ENCODE peak calls at places on chromosomes 6 and 20, in nine cellular contexts. One of them, this sample, is unnamed.

GRCh38 chr20:24574307-24574706 is 104.9 kb downstream of the SYNDIG1 start:
- DNase-seq in NT2/D1: no peak
- DNase-seq in IMR-90: no peak
- DNase-seq in spleen: no peak
- DNase-seq in naive thymus-derived CD4-positive, alpha-beta T cell: no peak
- DNase-seq in PC-9: no peak
- DNase-seq in GM12878: no peak
- DNase-seq in esophagus squamous epithelium: no peak
- DNase-seq in right cardiac atrium: no peak
- DNase-seq in this sample: no peak

GRCh38 chr6:36700071-36700811 is 2.6 kb downstream of the RAB44 start:
- DNase-seq in NT2/D1: no peak
- DNase-seq in IMR-90: no peak
- DNase-seq in spleen: peak; percentile 21
- DNase-seq in naive thymus-derived CD4-positive, alpha-beta T cell: no peak
- DNase-seq in PC-9: peak; percentile 30
- DNase-seq in GM12878: no peak
- DNase-seq in esophagus squamous epithelium: no peak
- DNase-seq in right cardiac atrium: no peak
- DNase-seq in this sample: no peak

GRCh38 chr20:1328680-1329330 is at the start of gene SDCBP2:
- DNase-seq in NT2/D1: no peak
- DNase-seq in IMR-90: no peak
- DNase-seq in spleen: peak; percentile 69
- DNase-seq in naive thymus-derived CD4-positive, alpha-beta T cell: no peak
- DNase-seq in PC-9: peak; percentile 93
- DNase-seq in GM12878: no peak
- DNase-seq in esophagus squamous epithelium: no peak
- DNase-seq in right cardiac atrium: no peak
- DNase-seq in this sample: peak; percentile 6

GRCh38 chr6:87700729-87701675 is 1.0 kb downstream of the AKIRIN2 start:
- DNase-seq in NT2/D1: no peak
- DNase-seq in IMR-90: peak; percentile 62
- DNase-seq in spleen: peak; percentile 92
- DNase-seq in naive thymus-derived CD4-positive, alpha-beta T cell: peak; percentile 20
- DNase-seq in PC-9: peak; percentile 84
- DNase-seq in GM12878: peak; percentile 43
- DNase-seq in esophagus squamous epithelium: no peak
- DNase-seq in right cardiac atrium: peak; percentile 30
- DNase-seq in this sample: peak; percentile 75

GRCh38 chr20:58636396-58636982 is 14.6 kb upstream of the STX16 start:
- DNase-seq in NT2/D1: no peak
- DNase-seq in IMR-90: no peak
- DNase-seq in spleen: no peak
- DNase-seq in naive thymus-derived CD4-positive, alpha-beta T cell: no peak
- DNase-seq in PC-9: no peak
- DNase-seq in GM12878: no peak
- DNase-seq in esophagus squamous epithelium: no peak
- DNase-seq in right cardiac atrium: no peak
- DNase-seq in this sample: no peak

GRCh38 chr6:122049341-122049740 is 350.1 kb upstream of the HSF2 start:
- DNase-seq in NT2/D1: no peak
- DNase-seq in IMR-90: peak; percentile 38
- DNase-seq in spleen: no peak
- DNase-seq in naive thymus-derived CD4-positive, alpha-beta T cell: no peak
- DNase-seq in PC-9: no peak
- DNase-seq in GM12878: no peak
- DNase-seq in esophagus squamous epithelium: no peak
- DNase-seq in right cardiac atrium: no peak
- DNase-seq in this sample: peak; percentile 31

GRCh38 chr20:9038791-9039190 is 30.1 kb upstream of the PLCB4 start:
- DNase-seq in NT2/D1: no peak
- DNase-seq in IMR-90: peak; percentile 75
- DNase-seq in spleen: no peak
- DNase-seq in naive thymus-derived CD4-positive, alpha-beta T cell: no peak
- DNase-seq in PC-9: no peak
- DNase-seq in GM12878: no peak
- DNase-seq in esophagus squamous epithelium: no peak
- DNase-seq in right cardiac atrium: no peak
- DNase-seq in this sample: no peak

GRCh38 chr20:32447136-32448027 is 89.3 kb downstream of the ASXL1 start:
- DNase-seq in NT2/D1: no peak
- DNase-seq in IMR-90: no peak
- DNase-seq in spleen: peak; percentile 69
- DNase-seq in naive thymus-derived CD4-positive, alpha-beta T cell: no peak
- DNase-seq in PC-9: no peak
- DNase-seq in GM12878: no peak
- DNase-seq in esophagus squamous epithelium: no peak
- DNase-seq in right cardiac atrium: no peak
- DNase-seq in this sample: peak; percentile 33

GRCh38 chr6:11833626-11834592 is 55.3 kb upstream of the ADTRP start:
- DNase-seq in NT2/D1: no peak
- DNase-seq in IMR-90: no peak
- DNase-seq in spleen: no peak
- DNase-seq in naive thymus-derived CD4-positive, alpha-beta T cell: no peak
- DNase-seq in PC-9: no peak
- DNase-seq in GM12878: peak; percentile 84
- DNase-seq in esophagus squamous epithelium: no peak
- DNase-seq in right cardiac atrium: no peak
- DNase-seq in this sample: no peak

GRCh38 chr6:135789375-135789774 is 62.1 kb upstream of the PDE7B start:
- DNase-seq in NT2/D1: no peak
- DNase-seq in IMR-90: no peak
- DNase-seq in spleen: no peak
- DNase-seq in naive thymus-derived CD4-positive, alpha-beta T cell: no peak
- DNase-seq in PC-9: no peak
- DNase-seq in GM12878: no peak
- DNase-seq in esophagus squamous epithelium: no peak
- DNase-seq in right cardiac atrium: no peak
- DNase-seq in this sample: no peak

GRCh38 chr20:15842872-15843271 is 730.4 kb downstream of the KIF16B start:
- DNase-seq in NT2/D1: no peak
- DNase-seq in IMR-90: no peak
- DNase-seq in spleen: no peak
- DNase-seq in naive thymus-derived CD4-positive, alpha-beta T cell: no peak
- DNase-seq in PC-9: no peak
- DNase-seq in GM12878: no peak
- DNase-seq in esophagus squamous epithelium: no peak
- DNase-seq in right cardiac atrium: no peak
- DNase-seq in this sample: no peak

GRCh38 chr20:41078329-41078728 is 49.7 kb downstream of the TOP1 start:
- DNase-seq in NT2/D1: no peak
- DNase-seq in IMR-90: peak; percentile 53
- DNase-seq in spleen: no peak
- DNase-seq in naive thymus-derived CD4-positive, alpha-beta T cell: peak; percentile 16
- DNase-seq in PC-9: peak; percentile 88
- DNase-seq in GM12878: peak; percentile 21
- DNase-seq in esophagus squamous epithelium: no peak
- DNase-seq in right cardiac atrium: no peak
- DNase-seq in this sample: no peak

GRCh38 chr20:18057994-18058349 is 256 bp upstream of the OVOL2 start:
- DNase-seq in NT2/D1: no peak
- DNase-seq in IMR-90: no peak
- DNase-seq in spleen: no peak
- DNase-seq in naive thymus-derived CD4-positive, alpha-beta T cell: no peak
- DNase-seq in PC-9: no peak
- DNase-seq in GM12878: no peak
- DNase-seq in esophagus squamous epithelium: no peak
- DNase-seq in right cardiac atrium: no peak
- DNase-seq in this sample: no peak

DNA sequence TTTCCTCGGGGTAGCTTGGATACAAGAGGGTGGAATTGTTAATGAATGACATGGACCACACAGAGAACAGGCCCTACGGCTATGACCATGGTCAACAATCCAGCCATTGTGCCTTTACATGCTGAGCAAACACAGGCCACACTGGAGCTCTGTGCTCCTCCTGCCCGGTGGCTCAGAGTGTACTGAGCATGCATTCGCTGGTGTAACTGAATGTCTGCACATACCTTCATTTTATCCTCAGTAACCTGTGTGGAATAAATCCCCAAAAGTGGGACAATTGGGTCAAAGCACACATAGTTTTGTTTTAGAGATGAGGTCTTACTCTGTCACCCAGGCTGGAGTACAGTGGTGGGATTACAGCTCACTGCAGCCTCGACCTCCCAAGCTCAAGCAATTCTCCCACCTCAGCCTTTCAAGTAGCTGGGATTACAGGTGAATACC is 32.8 kb downstream of the LRP11 start:
- DNase-seq in NT2/D1: no peak
- DNase-seq in IMR-90: no peak
- DNase-seq in spleen: no peak
- DNase-seq in naive thymus-derived CD4-positive, alpha-beta T cell: no peak
- DNase-seq in PC-9: no peak
- DNase-seq in GM12878: no peak
- DNase-seq in esophagus squamous epithelium: no peak
- DNase-seq in right cardiac atrium: no peak
- DNase-seq in this sample: no peak
- H3K4me3 ChIP-seq in NT2/D1: no peak overlapping the region
- H3K4me3 ChIP-seq in IMR-90: no peak overlapping the region
- H3K4me3 ChIP-seq in spleen: no peak overlapping the region
- H3K4me3 ChIP-seq in naive thymus-derived CD4-positive, alpha-beta T cell: no peak overlapping the region
- H3K4me3 ChIP-seq in PC-9: no peak overlapping the region
- H3K4me3 ChIP-seq in GM12878: no peak overlapping the region
- H3K4me3 ChIP-seq in esophagus squamous epithelium: no peak overlapping the region
- H3K4me3 ChIP-seq in right cardiac atrium: no peak overlapping the region
- H3K4me3 ChIP-seq in this sample: no peak overlapping the region

DNA sequence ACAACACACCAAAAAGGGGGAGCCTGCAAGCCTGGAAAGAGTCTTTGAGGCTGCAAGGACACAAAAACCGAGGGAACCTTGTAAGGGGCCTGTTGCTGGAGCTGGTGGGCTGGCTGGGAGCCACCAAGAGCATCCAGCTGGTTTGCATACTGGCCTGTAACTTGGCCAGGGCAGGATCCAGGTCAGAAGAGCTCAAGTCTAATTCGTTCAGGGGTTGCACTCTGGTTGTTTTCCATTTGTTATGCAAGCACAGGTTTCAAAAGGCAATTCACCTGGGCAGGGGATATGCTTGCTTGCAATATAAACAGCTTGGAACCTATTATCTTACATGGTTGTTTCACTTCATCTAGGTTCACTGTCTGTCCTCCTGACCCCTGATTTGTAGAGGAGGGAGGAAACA is 98.3 kb upstream of the GCM1 start:
- DNase-seq in NT2/D1: no peak
- DNase-seq in IMR-90: no peak
- DNase-seq in spleen: no peak
- DNase-seq in naive thymus-derived CD4-positive, alpha-beta T cell: no peak
- DNase-seq in PC-9: peak; percentile 19
- DNase-seq in GM12878: no peak
- DNase-seq in esophagus squamous epithelium: no peak
- DNase-seq in right cardiac atrium: no peak
- DNase-seq in this sample: no peak
- H3K4me1 ChIP-seq in NT2/D1: no peaks in the 10 kb centered on the region
- H3K4me1 ChIP-seq in IMR-90: peaks cover 2% of the 10 kb centered on the region
- H3K4me1 ChIP-seq in spleen: peaks cover 37% of the 10 kb centered on the region
- H3K4me1 ChIP-seq in naive thymus-derived CD4-positive, alpha-beta T cell: no peaks in the 10 kb centered on the region
- H3K4me1 ChIP-seq in PC-9: peaks cover 20% of the 10 kb centered on the region
- H3K4me1 ChIP-seq in GM12878: peaks cover 22% of the 10 kb centered on the region
- H3K4me1 ChIP-seq in esophagus squamous epithelium: no peaks in the 10 kb centered on the region
- H3K4me1 ChIP-seq in right cardiac atrium: peaks cover 6% of the 10 kb centered on the region
- H3K4me1 ChIP-seq in this sample: no peaks in the 10 kb centered on the region

GRCh38 chr20:48342822-48343513 is 484.8 kb downstream of the PREX1 start:
- DNase-seq in NT2/D1: no peak
- DNase-seq in IMR-90: no peak
- DNase-seq in spleen: no peak
- DNase-seq in naive thymus-derived CD4-positive, alpha-beta T cell: no peak
- DNase-seq in PC-9: no peak
- DNase-seq in GM12878: no peak
- DNase-seq in esophagus squamous epithelium: no peak
- DNase-seq in right cardiac atrium: no peak
- DNase-seq in this sample: no peak

GRCh38 chr20:48338717-48339116 is 489.1 kb downstream of the PREX1 start:
- DNase-seq in NT2/D1: no peak
- DNase-seq in IMR-90: peak; percentile 73
- DNase-seq in spleen: no peak
- DNase-seq in naive thymus-derived CD4-positive, alpha-beta T cell: no peak
- DNase-seq in PC-9: no peak
- DNase-seq in GM12878: no peak
- DNase-seq in esophagus squamous epithelium: no peak
- DNase-seq in right cardiac atrium: no peak
- DNase-seq in this sample: no peak

GRCh38 chr20:48339986-48340884 is 487.6 kb downstream of the PREX1 start:
- DNase-seq in NT2/D1: no peak
- DNase-seq in IMR-90: no peak
- DNase-seq in spleen: no peak
- DNase-seq in naive thymus-derived CD4-positive, alpha-beta T cell: no peak
- DNase-seq in PC-9: no peak
- DNase-seq in GM12878: no peak
- DNase-seq in esophagus squamous epithelium: no peak
- DNase-seq in right cardiac atrium: no peak
- DNase-seq in this sample: no peak

GRCh38 chr20:48339147-48339985 is 488.4 kb downstream of the PREX1 start:
- DNase-seq in NT2/D1: no peak
- DNase-seq in IMR-90: peak; percentile 77
- DNase-seq in spleen: no peak
- DNase-seq in naive thymus-derived CD4-positive, alpha-beta T cell: no peak
- DNase-seq in PC-9: peak; percentile 76
- DNase-seq in GM12878: peak; percentile 63
- DNase-seq in esophagus squamous epithelium: no peak
- DNase-seq in right cardiac atrium: no peak
- DNase-seq in this sample: no peak

DNA sequence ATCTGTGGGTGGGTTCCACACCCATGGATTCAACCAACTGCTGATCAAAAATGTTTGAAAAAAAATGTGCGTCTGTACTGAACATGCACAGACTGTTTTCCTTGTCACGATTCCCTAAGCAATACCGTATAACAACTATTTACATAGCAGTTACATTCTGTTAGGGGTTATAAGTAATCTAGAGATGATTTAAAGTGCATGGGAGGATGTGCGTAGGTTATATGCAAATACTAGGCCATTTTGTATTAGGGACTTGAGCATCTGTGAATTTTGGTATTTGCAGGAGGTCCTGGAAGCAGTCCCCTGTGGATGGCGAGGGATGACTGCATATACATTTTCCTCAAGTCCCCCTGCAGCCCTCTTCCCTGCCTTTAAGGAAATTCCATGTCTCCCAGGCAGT is 486.9 kb downstream of the PREX1 start:
- DNase-seq in NT2/D1: no peak
- DNase-seq in IMR-90: no peak
- DNase-seq in spleen: no peak
- DNase-seq in naive thymus-derived CD4-positive, alpha-beta T cell: no peak
- DNase-seq in PC-9: no peak
- DNase-seq in GM12878: no peak
- DNase-seq in esophagus squamous epithelium: no peak
- DNase-seq in right cardiac atrium: no peak
- DNase-seq in this sample: no peak
- H3K27me3 ChIP-seq in NT2/D1: no peaks in the 10 kb centered on the region
- H3K27me3 ChIP-seq in IMR-90: peaks cover 26% of the 10 kb centered on the region
- H3K27me3 ChIP-seq in spleen: peaks cover 7% of the 10 kb centered on the region
- H3K27me3 ChIP-seq in naive thymus-derived CD4-positive, alpha-beta T cell: no peaks in the 10 kb centered on the region
- H3K27me3 ChIP-seq in PC-9: no peaks in the 10 kb centered on the region
- H3K27me3 ChIP-seq in GM12878: no peaks in the 10 kb centered on the region
- H3K27me3 ChIP-seq in esophagus squamous epithelium: peaks cover 24% of the 10 kb centered on the region
- H3K27me3 ChIP-seq in right cardiac atrium: no peaks in the 10 kb centered on the region
- H3K27me3 ChIP-seq in this sample: peaks cover 3% of the 10 kb centered on the region

DNA sequence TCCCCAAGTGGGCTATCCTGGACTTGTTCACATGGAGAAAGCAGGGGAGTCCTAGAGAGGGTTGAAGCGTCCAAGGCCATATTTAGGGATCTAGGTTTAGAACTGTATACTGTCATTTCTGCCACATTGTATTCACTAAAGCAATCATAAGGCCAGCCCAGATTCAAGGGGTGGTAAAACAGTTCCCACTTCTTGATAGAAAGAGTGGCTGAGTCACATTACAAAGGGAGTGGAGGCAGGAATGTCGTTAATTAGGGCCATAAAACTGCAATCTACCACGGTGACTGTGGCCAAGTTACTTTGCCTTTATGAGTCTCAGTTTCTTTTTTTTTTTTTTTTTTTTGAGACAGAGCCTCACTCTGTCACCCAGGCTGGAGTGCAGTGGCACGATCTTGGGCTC is 7.4 kb upstream of the UBR2 start:
- DNase-seq in NT2/D1: no peak
- DNase-seq in IMR-90: no peak
- DNase-seq in spleen: no peak
- DNase-seq in naive thymus-derived CD4-positive, alpha-beta T cell: no peak
- DNase-seq in PC-9: no peak
- DNase-seq in GM12878: no peak
- DNase-seq in esophagus squamous epithelium: no peak
- DNase-seq in right cardiac atrium: no peak
- DNase-seq in this sample: no peak
- H3K4me3 ChIP-seq in NT2/D1: no peak overlapping the region
- H3K4me3 ChIP-seq in IMR-90: no peak overlapping the region
- H3K4me3 ChIP-seq in spleen: no peak overlapping the region
- H3K4me3 ChIP-seq in naive thymus-derived CD4-positive, alpha-beta T cell: no peak overlapping the region
- H3K4me3 ChIP-seq in PC-9: no peak overlapping the region
- H3K4me3 ChIP-seq in GM12878: no peak overlapping the region
- H3K4me3 ChIP-seq in esophagus squamous epithelium: no peak overlapping the region
- H3K4me3 ChIP-seq in right cardiac atrium: no peak overlapping the region
- H3K4me3 ChIP-seq in this sample: no peak overlapping the region